ENCODE peak calls at places on chromosomes 4 and X, in four cellular contexts. P is GM23248, O is Karpas-422, J is A549. I is an unnamed sample.

GRCh38 chr4:159829184-159829583 is 726.3 kb downstream of the RAPGEF2 start:
- DNase-seq in O (no peak), P (no peak), J (no peak), I (no peak)

GRCh38 chr4:119082661-119083060 is 53.0 kb upstream of the MYOZ2 start:
- DNase-seq in J (no peak), O (no peak), P (no peak), I (no peak)

GRCh38 chrX:105017641-105018040 is 202.9 kb downstream of the TEX13A start:
- DNase-seq in J (no peak), O (no peak), P (no peak), I (no peak)

GRCh38 chr4:87042986-87043820 is 108.4 kb downstream of the AFF1 start:
- DNase-seq in P (no peak), O (no peak), J (no peak), I (no peak)

GRCh38 chr4:7108046-7108625 is 40.3 kb upstream of the GRPEL1 start:
- DNase-seq in J (no peak), P (no peak), O (no peak), I (no peak)

GRCh38 chr4:86033171-86033570 is 326.7 kb downstream of the MAPK10 start:
- DNase-seq in J (no peak), P (peak; percentile 79), O (no peak), I (peak; percentile 88)

GRCh38 chr4:125125256-125125655 is 189.5 kb upstream of the FAT4 start:
- DNase-seq in J (no peak), O (no peak), P (no peak), I (peak; percentile 16)

GRCh38 chr4:163542275-163542674 is 47.8 kb downstream of the TMA16 start:
- DNase-seq in O (no peak), J (no peak), P (peak; percentile 80), I (no peak)

GRCh38 chr4:188986271-188986689 is 847.0 kb downstream of the TRIML1 start:
- DNase-seq in P (peak; percentile 14), O (no peak), J (peak; percentile 68), I (peak; percentile 60)
- H3K4me2 ChIP-seq in P (no peak overlapping the region), O (no peak overlapping the region), J (peak overlapping the region; percentile 47), I (no peak overlapping the region)

GRCh38 chr4:84955168-84955567 is 11.3 kb downstream of the WDFY3 start:
- DNase-seq in J (no peak), P (no peak), O (no peak), I (no peak)

GRCh38 chr4:84956014-84956413 is 10.5 kb downstream of the WDFY3 start:
- DNase-seq in P (no peak), J (no peak), O (no peak), I (no peak)

GRCh38 chr4:84948056-84948455 is 18.4 kb downstream of the WDFY3 start:
- DNase-seq in O (no peak), J (no peak), P (peak; percentile 72), I (no peak)

GRCh38 chr4:84952776-84953175 is 13.7 kb downstream of the WDFY3 start:
- DNase-seq in O (no peak), J (no peak), P (no peak), I (no peak)

GRCh38 chr4:84952004-84952403 is 14.5 kb downstream of the WDFY3 start:
- DNase-seq in P (peak; percentile 88), O (no peak), J (peak; percentile 66), I (peak; percentile 35)
- H3K4me2 ChIP-seq in P (peak overlapping the region; percentile 9), O (no peak overlapping the region), J (peak overlapping the region; percentile 69), I (no peak overlapping the region)

GRCh38 chrX:87526281-87526680 is 8.7 kb downstream of the KLHL4 start:
- DNase-seq in P (no peak), O (no peak), J (no peak), I (no peak)
- H3K4me2 ChIP-seq in P (no peak overlapping the region), O (no peak overlapping the region), J (peak overlapping the region; percentile 76), I (no peak overlapping the region)

DNA sequence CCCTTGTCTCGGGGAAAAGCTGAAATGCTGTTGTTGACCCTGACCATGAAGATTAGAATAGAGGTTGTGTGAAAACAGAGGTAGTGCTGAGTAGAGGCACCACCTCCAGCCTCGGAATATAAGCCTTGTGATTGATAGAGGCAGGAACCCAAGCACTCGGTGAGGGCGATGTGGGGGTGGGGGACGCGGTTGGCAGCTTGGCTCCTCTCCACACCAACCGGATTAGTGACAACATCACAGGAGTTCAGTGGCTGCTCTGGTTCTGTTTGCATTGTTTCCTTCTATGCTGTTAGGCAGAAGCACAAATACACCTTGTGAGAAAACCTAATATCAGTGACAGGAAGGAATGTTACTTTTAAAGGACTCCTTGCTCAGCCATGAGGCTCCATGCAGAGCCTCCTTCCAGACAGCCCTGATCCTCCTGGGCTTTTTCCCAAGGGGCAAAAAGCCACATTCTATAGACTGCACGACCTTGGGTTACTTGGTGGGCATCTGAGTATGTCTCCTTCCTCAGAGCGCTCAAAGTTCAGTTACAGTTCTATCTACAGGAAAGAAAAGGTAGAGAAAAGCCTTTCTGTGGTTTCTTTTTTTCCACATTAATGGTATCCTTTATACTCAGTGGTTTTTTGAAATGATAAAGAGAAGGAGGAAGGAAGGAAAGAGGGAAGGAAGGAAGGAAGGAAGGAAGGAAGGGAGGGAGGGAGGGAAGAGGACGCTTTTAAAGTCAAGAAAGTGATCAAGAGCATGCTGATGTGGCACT is 150.4 kb upstream of the NOCT start:
- DNase-seq in P (no peak), O (no peak), J (no peak), I (no peak)
- H3K4me2 ChIP-seq in P (no peak overlapping the region), O (no peak overlapping the region), J (no peak overlapping the region), I (no peak overlapping the region)

GRCh38 chr4:70660106-70660505 is 6.2 kb downstream of the JCHAIN start:
- DNase-seq in P (no peak), O (no peak), J (no peak), I (no peak)
- H3K4me2 ChIP-seq in P (no peak overlapping the region), O (no peak overlapping the region), J (no peak overlapping the region), I (no peak overlapping the region)

GRCh38 chr4:680565-680930 is 6.2 kb downstream of the MYL5 start:
- DNase-seq in J (no peak), O (no peak), P (peak; percentile 31), I (no peak)
- H3K4me2 ChIP-seq in J (peak overlapping the region; percentile 95), O (no peak overlapping the region), P (peak overlapping the region; percentile 28), I (peak overlapping the region; percentile 82)

GRCh38 chr4:30718889-30719252 is 1.3 kb upstream of the PCDH7 start:
- DNase-seq in J (no peak), O (no peak), P (peak; percentile 17), I (peak; percentile 58)
- H3K4me2 ChIP-seq in J (peak overlapping the region; percentile 91), O (no peak overlapping the region), P (peak overlapping the region; percentile 93), I (peak overlapping the region; percentile 93)

I was measured in fibroblast of lung.